ENCODE peak calls at places on chromosomes 16 and 17, in four cellular contexts. M is GM23338, H is NCI-H187, B is GM19239. W is an unnamed sample.

GRCh38 chr17:78113804-78114785 is 14.5 kb downstream of the TMC6 start:
- DNase-seq in M (no peak), H (no peak), B (no peak), W (no peak)

GRCh38 chr16:4944333-4945281 is 7.7 kb upstream of the PPL start:
- DNase-seq in B (no peak), H (no peak), M (peak), W (peak)

GRCh38 chr16:48123104-48123788 is 32.5 kb downstream of the ABCC12 start:
- DNase-seq in H (no peak), M (no peak), B (no peak), W (no peak)

GRCh38 chr17:19409509-19409908 is 1.5 kb upstream of the RNF112 start:
- DNase-seq in H (no peak), M (no peak), B (no peak), W (no peak)

GRCh38 chr16:77782694-77783093 is 5.7 kb upstream of the VAT1L start:
- DNase-seq in M (peak), B (no peak), H (no peak), W (no peak)

GRCh38 chr17:60947100-60947499 is 269.4 kb downstream of the BCAS3 start:
- DNase-seq in H (no peak), M (no peak), B (no peak), W (no peak)

GRCh38 chr16:22614271-22614947 is 103.7 kb downstream of the NPIPB5 start:
- DNase-seq in M (no peak), H (no peak), B (no peak), W (no peak)

GRCh38 chr16:67462279-67462655 is 18.7 kb downstream of the ATP6V0D1 start:
- DNase-seq in B (no peak), H (no peak), M (no peak), W (no peak)

GRCh38 chr17:14019186-14019956 is 49.9 kb upstream of the COX10 start:
- DNase-seq in H (no peak), M (no peak), B (no peak), W (no peak)

GRCh38 chr17:60128171-60128859 is 21.5 kb upstream of the CA4 start:
- DNase-seq in H (no peak), B (no peak), M (no peak), W (no peak)

GRCh38 chr16:67372664-67373063 is 20.6 kb downstream of the TPPP3 start:
- DNase-seq in B (no peak), M (peak), H (no peak), W (no peak)

GRCh38 chr17:4534928-4535666 is 20.1 kb downstream of the MYBBP1A start:
- DNase-seq in M (peak), H (no peak), B (no peak), W (no peak)

GRCh38 chr17:50129946-50130777 is at the start of gene SAMD14:
- DNase-seq in H (no peak), M (peak), B (no peak), W (no peak)

GRCh38 chr17:80031691-80032480 is 3.8 kb downstream of the TBC1D16 start:
- DNase-seq in M (no peak), B (no peak), H (no peak), W (no peak)